ENCODE peak calls at places on chromosomes 6 and 20, in seven cellular contexts. J, B, O, I, F, Q and V are unnamed samples.

GRCh38 chr6:117266267-117266797 is 974 bp downstream of the VGLL2 start:
- DNase-seq in O (no peak), F (no peak), B (no peak), J (no peak), I (no peak), Q (no peak), V (no peak)

GRCh38 chr6:26017567-26017966 is 55.0 kb downstream of the TRIM38 start:
- DNase-seq in F (no peak), B (no peak), J (no peak), Q (no peak), I (no peak), O (no peak), V (no peak)

GRCh38 chr6:141326426-141326825 is 806.3 kb upstream of the GJE1 start:
- DNase-seq in J (peak), F (no peak), I (no peak), Q (no peak), B (no peak), O (peak), V (peak)

GRCh38 chr20:32274359-32274758 is 3.1 kb upstream of the KIF3B start:
- DNase-seq in B (no peak), Q (no peak), O (no peak), F (no peak), I (no peak), J (no peak), V (no peak)

GRCh38 chr6:35092362-35093117 is 48.6 kb downstream of the TCP11 start:
- DNase-seq in I (peak), J (no peak), O (no peak), B (peak), Q (no peak), F (peak), V (no peak)

GRCh38 chr6:132354517-132355167 is 46.6 kb downstream of the MOXD1 start:
- DNase-seq in J (no peak), B (no peak), O (no peak), F (no peak), I (no peak), Q (peak), V (no peak)

GRCh38 chr20:32966382-32966781 is 37.9 kb downstream of the SUN5 start:
- DNase-seq in O (no peak), B (peak), Q (no peak), J (no peak), F (no peak), I (no peak), V (no peak)

GRCh38 chr6:44651604-44652003 is 264.1 kb downstream of the CDC5L start:
- DNase-seq in O (no peak), F (no peak), Q (no peak), I (no peak), B (no peak), J (no peak), V (no peak)

GRCh38 chr20:57910716-57911115 is 200.9 kb upstream of the PMEPA1 start:
- DNase-seq in J (no peak), F (no peak), Q (no peak), B (no peak), I (no peak), O (no peak), V (no peak)

GRCh38 chr6:15358579-15359327 is 112.9 kb downstream of the JARID2 start:
- DNase-seq in J (no peak), F (no peak), Q (peak), B (no peak), I (no peak), O (no peak), V (no peak)

GRCh38 chr20:63747622-63748355 is 8.2 kb downstream of the SLC2A4RG start:
- DNase-seq in O (no peak), B (peak), J (no peak), I (no peak), Q (no peak), F (no peak), V (peak)

GRCh38 chr6:107458687-107459282 is 579 bp downstream of the PDSS2 start:
- DNase-seq in I (no peak), F (peak), J (peak), Q (peak), O (no peak), B (no peak), V (peak)

GRCh38 chr6:53524455-53524815 is 20.5 kb downstream of the GCLC start:
- DNase-seq in O (no peak), J (no peak), B (no peak), F (no peak), I (no peak), Q (no peak), V (peak)

GRCh38 chr6:118725944-118726343 is 74.6 kb upstream of the CEP85L start:
- DNase-seq in J (no peak), O (no peak), I (no peak), Q (no peak), F (no peak), B (no peak), V (no peak)

GRCh38 chr20:43590036-43590391 is 723 bp upstream of the IFT52 start:
- DNase-seq in O (no peak), B (peak), J (peak), I (peak), Q (no peak), F (no peak), V (no peak)

GRCh38 chr20:41275181-41275793 is 42.2 kb downstream of the ZHX3 start:
- DNase-seq in Q (no peak), I (no peak), F (no peak), O (no peak), B (no peak), J (no peak), V (no peak)

GRCh38 chr6:49958180-49958579 is 5.8 kb downstream of the DEFB114 start:
- DNase-seq in F (no peak), I (no peak), O (no peak), Q (no peak), J (no peak), B (no peak), V (no peak)

GRCh38 chr20:63540417-63541186 is 3.4 kb upstream of the PTK6 start:
- DNase-seq in J (no peak), B (peak), O (no peak), I (no peak), F (no peak), Q (no peak), V (no peak)

GRCh38 chr20:53575481-53576194 is 18.0 kb downstream of the ZNF217 start:
- DNase-seq in J (no peak), I (no peak), B (no peak), Q (no peak), O (no peak), F (no peak), V (no peak)

GRCh38 chr6:138086573-138087196 is 20.5 kb downstream of the PERP start:
- DNase-seq in Q (no peak), I (no peak), O (peak), J (peak), B (no peak), F (no peak), V (no peak)

GRCh38 chr6:18386302-18386976 is 711 bp upstream of the RNF144B start:
- DNase-seq in I (no peak), F (no peak), B (no peak), J (peak), Q (no peak), O (no peak), V (peak)

GRCh38 chr6:47028835-47029360 is 13.2 kb downstream of the ADGRF1 start:
- DNase-seq in Q (no peak), I (no peak), J (no peak), F (no peak), B (no peak), O (no peak), V (no peak)

GRCh38 chr6:25248100-25248499 is 31.1 kb upstream of the CARMIL1 start:
- DNase-seq in F (no peak), Q (no peak), I (no peak), J (no peak), O (no peak), B (no peak), V (no peak)

GRCh38 chr6:13120483-13121482 is 207.6 kb downstream of the TBC1D7 start:
- DNase-seq in Q (no peak), B (peak), I (no peak), O (no peak), J (no peak), F (no peak), V (no peak)

GRCh38 chr6:44289726-44290125 is 19.5 kb downstream of the TMEM151B start:
- DNase-seq in F (no peak), B (peak), I (no peak), Q (no peak), J (no peak), O (no peak), V (no peak)

GRCh38 chr6:107656883-107657282 is 167.0 kb downstream of the SOBP start:
- DNase-seq in O (no peak), B (no peak), J (no peak), Q (no peak), F (no peak), I (no peak), V (no peak)

GRCh38 chr6:83633609-83634008 is 75.3 kb downstream of the SNAP91 start:
- DNase-seq in B (no peak), J (no peak), Q (no peak), O (no peak), I (peak), F (no peak), V (no peak)

GRCh38 chr6:147087641-147088040 is 116.6 kb upstream of the STXBP5 start:
- DNase-seq in I (no peak), F (no peak), Q (no peak), J (no peak), B (no peak), O (no peak), V (no peak)

GRCh38 chr6:29942275-29943052 is at the start of gene HLA-A:
- DNase-seq in I (peak), B (peak), J (peak), Q (peak), O (peak), F (no peak), V (peak)

GRCh38 chr6:20946037-20946436 is 411.8 kb downstream of the CDKAL1 start:
- DNase-seq in O (no peak), Q (peak), F (no peak), I (no peak), J (peak), B (no peak), V (peak)

GRCh38 chr6:165566088-165566828 is 96.8 kb downstream of the PDE10A start:
- DNase-seq in I (no peak), J (no peak), Q (no peak), F (no peak), O (no peak), B (peak), V (peak)

GRCh38 chr6:109241199-109241598 is 141.1 kb downstream of the CD164 start:
- DNase-seq in J (no peak), Q (no peak), F (no peak), O (no peak), B (no peak), I (no peak), V (no peak)

GRCh38 chr6:123118811-123119210 is 122.8 kb downstream of the CLVS2 start:
- DNase-seq in B (no peak), F (no peak), Q (no peak), J (no peak), O (no peak), I (no peak), V (no peak)
- TF ChIP-seq JUND in B (no peak), F (no peak), Q (no peak), J (no peak), O (no peak), I (no peak), V (no peak)

GRCh38 chr6:27121640-27122039 is 125.9 kb upstream of the PRSS16 start:
- DNase-seq in O (no peak), J (no peak), F (no peak), B (no peak), I (no peak), Q (no peak), V (no peak)
- TF ChIP-seq JUND in O (no peak), J (no peak), F (no peak), B (no peak), I (no peak), Q (no peak), V (no peak)

GRCh38 chr20:17541996-17542395 is 10.8 kb upstream of the BFSP1 start:
- DNase-seq in F (no peak), B (no peak), O (no peak), I (no peak), J (no peak), Q (no peak), V (no peak)
- TF ChIP-seq JUND in F (no peak), B (no peak), O (no peak), I (no peak), J (no peak), Q (no peak), V (no peak)

GRCh38 chr6:111812080-111813038 is 60.9 kb downstream of the FYN start:
- DNase-seq in F (no peak), Q (no peak), J (no peak), I (no peak), O (no peak), B (no peak), V (no peak)
- TF ChIP-seq JUND in F (no peak), Q (no peak), J (no peak), I (no peak), O (no peak), B (no peak), V (no peak)

GRCh38 chr6:156146891-156147290 is 630.3 kb upstream of the ARID1B start:
- DNase-seq in B (no peak), J (no peak), Q (no peak), I (no peak), O (no peak), F (no peak), V (no peak)
- TF ChIP-seq JUND in B (no peak), J (no peak), Q (no peak), I (no peak), O (no peak), F (no peak), V (no peak)